ENCODE peak calls at places on chromosomes 1 and 21, in four cellular contexts. U, Q, F and H are unnamed samples.

GRCh38 chr1:40772146-40772770 is 11.3 kb upstream of the KCNQ4 start:
- DNase-seq in U (no peak), Q (no peak), F (no peak), H (no peak)

GRCh38 chr1:153783233-153784190 is 8.3 kb downstream of the SLC27A3 start:
- DNase-seq in U (peak; percentile 95), Q (peak; percentile 81), F (peak; percentile 99), H (peak; percentile 85)

GRCh38 chr1:228367798-228368791 is 38.5 kb downstream of the TRIM11 start:
- DNase-seq in U (no peak), Q (no peak), F (no peak), H (no peak)

GRCh38 chr1:208747979-208748378 is 503.8 kb upstream of the PLXNA2 start:
- DNase-seq in U (no peak), Q (no peak), F (no peak), H (no peak)

GRCh38 chr1:203665986-203666385 is 39.4 kb downstream of the ATP2B4 start:
- DNase-seq in U (no peak), Q (no peak), F (no peak), H (no peak)

GRCh38 chr1:6927626-6928025 is 142.4 kb downstream of the CAMTA1 start:
- DNase-seq in U (no peak), Q (no peak), F (no peak), H (no peak)

GRCh38 chr1:199946305-199947155 is 81.0 kb upstream of the NR5A2 start:
- DNase-seq in U (no peak), Q (no peak), F (no peak), H (no peak)

GRCh38 chr1:201009967-201010645 is 13.4 kb downstream of the KIF21B start:
- DNase-seq in U (no peak), Q (no peak), F (no peak), H (no peak)

GRCh38 chr1:11857164-11857853 is 1.4 kb downstream of the NPPB start:
- DNase-seq in U (no peak), Q (no peak), F (peak; percentile 18), H (no peak)

GRCh38 chr1:228734881-228735801 is at the start of gene RHOU:
- DNase-seq in U (peak; percentile 82), Q (peak; percentile 56), F (peak; percentile 69), H (peak; percentile 37)

GRCh38 chr1:112444269-112444668 is 48.3 kb downstream of the CTTNBP2NL start:
- DNase-seq in U (no peak), Q (no peak), F (no peak), H (no peak)

GRCh38 chr1:38941093-38941492 is 537 bp downstream of the RHBDL2 start:
- DNase-seq in U (no peak), Q (no peak), F (no peak), H (no peak)

GRCh38 chr1:40140211-40140709 is 20.9 kb upstream of the RLF start:
- DNase-seq in U (no peak), Q (no peak), F (no peak), H (no peak)

GRCh38 chr1:104100079-104100478 is 350.4 kb downstream of the AMY1C start:
- DNase-seq in U (no peak), Q (no peak), F (no peak), H (no peak)

GRCh38 chr1:16110456-16110855 is 37.0 kb upstream of the FAM131C start:
- DNase-seq in U (no peak), Q (no peak), F (no peak), H (no peak)

GRCh38 chr1:23483327-23484252 is at the start of gene ASAP3:
- DNase-seq in U (no peak), Q (no peak), F (no peak), H (peak; percentile 62)

GRCh38 chr1:53617382-53618217 is 121.4 kb downstream of the GLIS1 start:
- DNase-seq in U (no peak), Q (no peak), F (no peak), H (no peak)

GRCh38 chr1:223556414-223557124 is 108.9 kb downstream of the CAPN8 start:
- DNase-seq in U (peak; percentile 81), Q (no peak), F (peak; percentile 25), H (peak; percentile 32)

GRCh38 chr1:156499194-156499702 is 1.3 kb downstream of the MEF2D start:
- DNase-seq in U (no peak), Q (no peak), F (no peak), H (no peak)

GRCh38 chr1:148352470-148353118 is 130.5 kb downstream of the PPIAL4G start:
- DNase-seq in U (no peak), Q (no peak), F (no peak), H (no peak)

GRCh38 chr1:24416666-24417391 is 1.2 kb downstream of the NIPAL3 start:
- DNase-seq in U (peak; percentile 71), Q (no peak), F (no peak), H (no peak)

GRCh38 chr1:225454067-225454618 is 26.3 kb upstream of the LBR start:
- DNase-seq in U (peak; percentile 24), Q (no peak), F (peak; percentile 93), H (peak; percentile 91)

GRCh38 chr1:158607296-158607695 is 2.2 kb downstream of the OR10Z1 start:
- DNase-seq in U (no peak), Q (no peak), F (no peak), H (no peak)

GRCh38 chr1:76268341-76268740 is 193.8 kb downstream of the ST6GALNAC3 start:
- DNase-seq in U (no peak), Q (no peak), F (no peak), H (no peak)

GRCh38 chr1:173161510-173162221 is 45.5 kb downstream of the TNFSF4 start:
- DNase-seq in U (no peak), Q (no peak), F (no peak), H (no peak)

GRCh38 chr1:240607006-240607405 is 4.9 kb downstream of the GREM2 start:
- DNase-seq in U (no peak), Q (no peak), F (no peak), H (peak; percentile 2)

GRCh38 chr1:222084996-222085395 is 343.1 kb upstream of the DUSP10 start:
- DNase-seq in U (no peak), Q (no peak), F (no peak), H (no peak)

GRCh38 chr1:19815801-19816736 is 986 bp upstream of the RNF186 start:
- DNase-seq in U (no peak), Q (no peak), F (peak; percentile 97), H (peak; percentile 89)

GRCh38 chr21:45502600-45502999 is 39.6 kb downstream of the SLC19A1 start:
- DNase-seq in U (no peak), Q (no peak), F (no peak), H (no peak)

GRCh38 chr1:85462931-85463665 is 1.9 kb downstream of the DDAH1 start:
- DNase-seq in U (no peak), Q (no peak), F (no peak), H (no peak)

GRCh38 chr1:67889940-67890567 is 56.8 kb upstream of the GNG12 start:
- DNase-seq in U (peak; percentile 42), Q (no peak), F (no peak), H (no peak)

GRCh38 chr1:115641762-115642167 is at the start of gene VANGL1:
- DNase-seq in U (peak; percentile 76), Q (no peak), F (peak; percentile 77), H (peak; percentile 66)

GRCh38 chr1:175129997-175130648 is 62.5 kb downstream of the KIAA0040 start:
- DNase-seq in U (no peak), Q (no peak), F (peak; percentile 58), H (no peak)

GRCh38 chr1:150551784-150552691 is 2.8 kb downstream of the ADAMTSL4 start:
- DNase-seq in U (peak; percentile 62), Q (no peak), F (no peak), H (no peak)

GRCh38 chr21:24823247-24823646 is 784.0 kb downstream of the MRPL39 start:
- DNase-seq in U (no peak), Q (no peak), F (no peak), H (no peak)

GRCh38 chr21:41008971-41009370 is 159.0 kb upstream of the BACE2 start:
- DNase-seq in U (no peak), Q (no peak), F (peak; percentile 52), H (no peak)